ENCODE peak calls at places on chromosomes 12 and 14, in four cellular contexts. E is uterus, S is ovary, X is GM13977. F is an unnamed sample.

GRCh38 chr14:65506801-65507200 is 94.3 kb downstream of the FUT8 start:
- DNase-seq in E (no peak), X (no peak), S (no peak), F (no peak)

GRCh38 chr12:116759783-116760581 is 21.9 kb downstream of the RNFT2 start:
- DNase-seq in E (no peak), X (no peak), S (no peak), F (no peak)

GRCh38 chr14:105884808-105885281 is 358.5 kb downstream of the TMEM121 start:
- DNase-seq in E (peak; percentile 1), X (no peak), S (peak; percentile 4), F (no peak)

GRCh38 chr12:4274396-4274959 is 916 bp downstream of the CCND2 start:
- DNase-seq in E (peak; percentile 43), S (no peak), X (no peak), F (no peak)

GRCh38 chr14:69614592-69614991 is 3.2 kb downstream of the SUSD6 start:
- DNase-seq in X (no peak), E (no peak), S (no peak), F (no peak)

GRCh38 chr14:75141967-75142366 is 15.1 kb upstream of the NEK9 start:
- DNase-seq in E (no peak), X (no peak), S (no peak), F (no peak)

GRCh38 chr12:67486671-67487070 is 161.9 kb upstream of the DYRK2 start:
- DNase-seq in X (no peak), E (no peak), S (no peak), F (no peak)

GRCh38 chr12:74719447-74719846 is 181.8 kb downstream of the ATXN7L3B start:
- DNase-seq in S (no peak), E (no peak), X (no peak), F (no peak)

GRCh38 chr12:54036620-54037359 is 3.9 kb downstream of the HOXC5 start:
- DNase-seq in X (no peak), S (peak; percentile 36), E (no peak), F (no peak)
- TF ChIP-seq CTCF in X (no peak), S (no peak), E (no peak), F (no peak)

GRCh38 chr14:41922014-41922413 is 315.3 kb downstream of the LRFN5 start:
- DNase-seq in E (no peak), S (no peak), X (no peak), F (no peak)

GRCh38 chr14:41925409-41925808 is 318.7 kb downstream of the LRFN5 start:
- DNase-seq in S (no peak), E (no peak), X (no peak), F (no peak)
- TF ChIP-seq CTCF in S (no peak), E (no peak), X (no peak), F (no peak)

DNA sequence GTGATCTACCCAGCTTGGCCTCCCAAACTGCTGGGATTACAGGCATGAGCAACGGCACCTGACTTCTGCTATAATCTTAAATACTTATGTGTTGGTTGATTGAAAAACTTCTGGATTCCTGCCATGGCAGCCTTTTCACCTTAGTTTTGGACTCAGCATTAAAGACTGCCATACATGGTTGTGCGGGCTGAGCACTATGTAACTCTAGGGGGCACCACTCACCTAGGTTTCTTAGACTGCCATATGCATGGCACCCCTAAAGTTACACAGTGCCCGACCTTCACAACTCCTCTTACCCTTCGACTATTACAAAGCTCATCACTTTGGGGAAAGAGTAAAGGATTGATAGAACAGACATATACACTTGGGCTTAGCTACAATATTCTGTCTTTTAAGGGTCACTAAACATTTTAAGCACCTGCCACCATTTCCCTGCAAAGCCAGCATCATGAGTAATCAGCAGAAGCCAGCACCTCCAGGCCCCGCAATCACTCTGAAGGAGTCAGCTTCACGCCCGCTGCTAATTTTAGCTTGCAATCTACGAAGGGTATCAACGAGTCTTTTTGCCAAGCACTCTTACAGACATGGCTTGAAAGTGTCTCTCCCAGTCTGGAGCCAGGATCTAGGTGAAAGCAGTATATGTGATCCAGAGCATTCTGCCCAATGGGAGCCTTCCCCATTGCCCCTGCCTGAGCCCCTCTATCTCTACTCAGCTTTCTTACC is 59.8 kb downstream of the SUDS3 start:
- DNase-seq in X (peak; percentile 36), S (no peak), E (no peak), F (peak; percentile 14)
- TF ChIP-seq CTCF in X (peak; percentile 48), S (no peak), E (no peak), F (peak; percentile 35)

GRCh38 chr12:59843260-59843843 is 247.5 kb downstream of the SLC16A7 start:
- DNase-seq in E (no peak), S (no peak), X (no peak), F (no peak)
- TF ChIP-seq CTCF in E (no peak), S (no peak), X (no peak), F (no peak)

GRCh38 chr12:100940503-100940902 is 145.9 kb downstream of the ANO4 start:
- DNase-seq in S (no peak), E (no peak), X (no peak), F (no peak)
- TF ChIP-seq CTCF in S (no peak), E (no peak), X (no peak), F (no peak)